ENCODE peak calls at places on chromosomes 12 and 14, in seven cellular contexts. One of them, this sample, is unnamed.

GRCh38 chr12:55728932-55729591 is at the start of gene CD63:
- DNase-seq in activated CD8-positive, alpha-beta T cell treated with anti-CD3 and anti-CD28 coated beads for 36 hours: peak; percentile 93
- DNase-seq in EL: peak; percentile 92
- DNase-seq in stimulated activated CD4-positive, alpha-beta T cell treated with anti-CD3 and anti-CD28 coated beads, Interleukin-2, amount 100 ng/mL, for 48 hours: peak; percentile 72
- DNase-seq in NCI-H226: peak; percentile 95
- DNase-seq in CD4-positive, CD25-positive, alpha-beta regulatory T cell: peak; percentile 58
- DNase-seq in RCC 7860: peak; percentile 68
- DNase-seq in this sample: peak; percentile 48

GRCh38 chr12:124500232-124501079 is 67.0 kb downstream of the NCOR2 start:
- DNase-seq in EL: peak; percentile 86
- DNase-seq in stimulated activated CD4-positive, alpha-beta T cell treated with anti-CD3 and anti-CD28 coated beads, Interleukin-2, amount 100 ng/mL, for 48 hours: no peak
- DNase-seq in CD4-positive, CD25-positive, alpha-beta regulatory T cell: no peak
- DNase-seq in activated CD8-positive, alpha-beta T cell treated with anti-CD3 and anti-CD28 coated beads for 36 hours: no peak
- DNase-seq in RCC 7860: peak; percentile 42
- DNase-seq in NCI-H226: peak; percentile 99
- DNase-seq in this sample: no peak

GRCh38 chr12:60231976-60232907 is 636.4 kb downstream of the SLC16A7 start:
- DNase-seq in RCC 7860: no peak
- DNase-seq in stimulated activated CD4-positive, alpha-beta T cell treated with anti-CD3 and anti-CD28 coated beads, Interleukin-2, amount 100 ng/mL, for 48 hours: no peak
- DNase-seq in EL: no peak
- DNase-seq in CD4-positive, CD25-positive, alpha-beta regulatory T cell: no peak
- DNase-seq in activated CD8-positive, alpha-beta T cell treated with anti-CD3 and anti-CD28 coated beads for 36 hours: no peak
- DNase-seq in NCI-H226: no peak
- DNase-seq in this sample: no peak

GRCh38 chr14:88682495-88683114 is 110.1 kb downstream of the EML5 start:
- DNase-seq in CD4-positive, CD25-positive, alpha-beta regulatory T cell: no peak
- DNase-seq in stimulated activated CD4-positive, alpha-beta T cell treated with anti-CD3 and anti-CD28 coated beads, Interleukin-2, amount 100 ng/mL, for 48 hours: no peak
- DNase-seq in activated CD8-positive, alpha-beta T cell treated with anti-CD3 and anti-CD28 coated beads for 36 hours: peak; percentile 37
- DNase-seq in EL: no peak
- DNase-seq in NCI-H226: peak; percentile 90
- DNase-seq in RCC 7860: no peak
- DNase-seq in this sample: no peak

GRCh38 chr14:24630872-24631477 is 3.0 kb downstream of the GZMB start:
- DNase-seq in CD4-positive, CD25-positive, alpha-beta regulatory T cell: no peak
- DNase-seq in RCC 7860: no peak
- DNase-seq in EL: peak; percentile 15
- DNase-seq in NCI-H226: peak; percentile 36
- DNase-seq in stimulated activated CD4-positive, alpha-beta T cell treated with anti-CD3 and anti-CD28 coated beads, Interleukin-2, amount 100 ng/mL, for 48 hours: no peak
- DNase-seq in activated CD8-positive, alpha-beta T cell treated with anti-CD3 and anti-CD28 coated beads for 36 hours: no peak
- DNase-seq in this sample: no peak

GRCh38 chr12:90260136-90260535 is 551.5 kb upstream of the ATP2B1 start:
- DNase-seq in CD4-positive, CD25-positive, alpha-beta regulatory T cell: no peak
- DNase-seq in EL: no peak
- DNase-seq in NCI-H226: no peak
- DNase-seq in RCC 7860: no peak
- DNase-seq in activated CD8-positive, alpha-beta T cell treated with anti-CD3 and anti-CD28 coated beads for 36 hours: no peak
- DNase-seq in stimulated activated CD4-positive, alpha-beta T cell treated with anti-CD3 and anti-CD28 coated beads, Interleukin-2, amount 100 ng/mL, for 48 hours: no peak
- DNase-seq in this sample: no peak

GRCh38 chr14:71652368-71652767 is 279.9 kb upstream of the RGS6 start:
- DNase-seq in activated CD8-positive, alpha-beta T cell treated with anti-CD3 and anti-CD28 coated beads for 36 hours: no peak
- DNase-seq in EL: no peak
- DNase-seq in stimulated activated CD4-positive, alpha-beta T cell treated with anti-CD3 and anti-CD28 coated beads, Interleukin-2, amount 100 ng/mL, for 48 hours: no peak
- DNase-seq in NCI-H226: no peak
- DNase-seq in CD4-positive, CD25-positive, alpha-beta regulatory T cell: no peak
- DNase-seq in RCC 7860: no peak
- DNase-seq in this sample: no peak

GRCh38 chr14:95510804-95511203 is 5.6 kb downstream of the SYNE3 start:
- DNase-seq in activated CD8-positive, alpha-beta T cell treated with anti-CD3 and anti-CD28 coated beads for 36 hours: no peak
- DNase-seq in NCI-H226: no peak
- DNase-seq in stimulated activated CD4-positive, alpha-beta T cell treated with anti-CD3 and anti-CD28 coated beads, Interleukin-2, amount 100 ng/mL, for 48 hours: no peak
- DNase-seq in CD4-positive, CD25-positive, alpha-beta regulatory T cell: no peak
- DNase-seq in RCC 7860: no peak
- DNase-seq in EL: no peak
- DNase-seq in this sample: no peak

GRCh38 chr12:5000204-5000603 is 43.5 kb upstream of the KCNA5 start:
- DNase-seq in RCC 7860: no peak
- DNase-seq in EL: no peak
- DNase-seq in CD4-positive, CD25-positive, alpha-beta regulatory T cell: no peak
- DNase-seq in stimulated activated CD4-positive, alpha-beta T cell treated with anti-CD3 and anti-CD28 coated beads, Interleukin-2, amount 100 ng/mL, for 48 hours: no peak
- DNase-seq in NCI-H226: no peak
- DNase-seq in activated CD8-positive, alpha-beta T cell treated with anti-CD3 and anti-CD28 coated beads for 36 hours: no peak
- DNase-seq in this sample: no peak

GRCh38 chr14:26987734-26988363 is 390.0 kb upstream of the NOVA1 start:
- DNase-seq in CD4-positive, CD25-positive, alpha-beta regulatory T cell: no peak
- DNase-seq in stimulated activated CD4-positive, alpha-beta T cell treated with anti-CD3 and anti-CD28 coated beads, Interleukin-2, amount 100 ng/mL, for 48 hours: no peak
- DNase-seq in NCI-H226: no peak
- DNase-seq in activated CD8-positive, alpha-beta T cell treated with anti-CD3 and anti-CD28 coated beads for 36 hours: no peak
- DNase-seq in RCC 7860: no peak
- DNase-seq in EL: no peak
- DNase-seq in this sample: no peak

GRCh38 chr14:61385002-61385685 is 63.8 kb downstream of the PRKCH start:
- DNase-seq in RCC 7860: no peak
- DNase-seq in NCI-H226: no peak
- DNase-seq in EL: peak; percentile 8
- DNase-seq in activated CD8-positive, alpha-beta T cell treated with anti-CD3 and anti-CD28 coated beads for 36 hours: peak; percentile 83
- DNase-seq in stimulated activated CD4-positive, alpha-beta T cell treated with anti-CD3 and anti-CD28 coated beads, Interleukin-2, amount 100 ng/mL, for 48 hours: no peak
- DNase-seq in CD4-positive, CD25-positive, alpha-beta regulatory T cell: peak; percentile 88
- DNase-seq in this sample: no peak

GRCh38 chr14:36424478-36425102 is 95.4 kb downstream of the NKX2-1 start:
- DNase-seq in CD4-positive, CD25-positive, alpha-beta regulatory T cell: no peak
- DNase-seq in stimulated activated CD4-positive, alpha-beta T cell treated with anti-CD3 and anti-CD28 coated beads, Interleukin-2, amount 100 ng/mL, for 48 hours: no peak
- DNase-seq in RCC 7860: no peak
- DNase-seq in NCI-H226: no peak
- DNase-seq in EL: no peak
- DNase-seq in activated CD8-positive, alpha-beta T cell treated with anti-CD3 and anti-CD28 coated beads for 36 hours: no peak
- DNase-seq in this sample: peak; percentile 97

GRCh38 chr12:12965836-12966235 is 13.9 kb upstream of the GPRC5D start:
- DNase-seq in RCC 7860: no peak
- DNase-seq in EL: no peak
- DNase-seq in CD4-positive, CD25-positive, alpha-beta regulatory T cell: no peak
- DNase-seq in activated CD8-positive, alpha-beta T cell treated with anti-CD3 and anti-CD28 coated beads for 36 hours: no peak
- DNase-seq in stimulated activated CD4-positive, alpha-beta T cell treated with anti-CD3 and anti-CD28 coated beads, Interleukin-2, amount 100 ng/mL, for 48 hours: no peak
- DNase-seq in NCI-H226: no peak
- DNase-seq in this sample: no peak

GRCh38 chr12:52555577-52555976 is 2.6 kb upstream of the KRT71 start:
- DNase-seq in RCC 7860: no peak
- DNase-seq in activated CD8-positive, alpha-beta T cell treated with anti-CD3 and anti-CD28 coated beads for 36 hours: no peak
- DNase-seq in stimulated activated CD4-positive, alpha-beta T cell treated with anti-CD3 and anti-CD28 coated beads, Interleukin-2, amount 100 ng/mL, for 48 hours: no peak
- DNase-seq in NCI-H226: no peak
- DNase-seq in EL: no peak
- DNase-seq in CD4-positive, CD25-positive, alpha-beta regulatory T cell: no peak
- DNase-seq in this sample: no peak

GRCh38 chr12:49552425-49552824 is 13.6 kb downstream of the KCNH3 start:
- DNase-seq in activated CD8-positive, alpha-beta T cell treated with anti-CD3 and anti-CD28 coated beads for 36 hours: no peak
- DNase-seq in CD4-positive, CD25-positive, alpha-beta regulatory T cell: no peak
- DNase-seq in EL: no peak
- DNase-seq in RCC 7860: no peak
- DNase-seq in NCI-H226: no peak
- DNase-seq in stimulated activated CD4-positive, alpha-beta T cell treated with anti-CD3 and anti-CD28 coated beads, Interleukin-2, amount 100 ng/mL, for 48 hours: no peak
- DNase-seq in this sample: no peak

GRCh38 chr14:103735022-103735421 is 19.4 kb downstream of the ZFYVE21 start:
- DNase-seq in stimulated activated CD4-positive, alpha-beta T cell treated with anti-CD3 and anti-CD28 coated beads, Interleukin-2, amount 100 ng/mL, for 48 hours: no peak
- DNase-seq in RCC 7860: no peak
- DNase-seq in activated CD8-positive, alpha-beta T cell treated with anti-CD3 and anti-CD28 coated beads for 36 hours: no peak
- DNase-seq in NCI-H226: no peak
- DNase-seq in EL: no peak
- DNase-seq in CD4-positive, CD25-positive, alpha-beta regulatory T cell: no peak
- DNase-seq in this sample: no peak

GRCh38 chr12:6360578-6361490 is 14.5 kb downstream of the SCNN1A start:
- DNase-seq in CD4-positive, CD25-positive, alpha-beta regulatory T cell: peak; percentile 42
- DNase-seq in activated CD8-positive, alpha-beta T cell treated with anti-CD3 and anti-CD28 coated beads for 36 hours: no peak
- DNase-seq in stimulated activated CD4-positive, alpha-beta T cell treated with anti-CD3 and anti-CD28 coated beads, Interleukin-2, amount 100 ng/mL, for 48 hours: no peak
- DNase-seq in EL: no peak
- DNase-seq in RCC 7860: no peak
- DNase-seq in NCI-H226: no peak
- DNase-seq in this sample: no peak